ENCODE peak calls at places on chromosomes 13 and 19, in five cellular contexts. W, N, D, S and F are unnamed samples.

GRCh38 chr19:31625056-31625455 is 275.8 kb upstream of the TSHZ3 start:
- DNase-seq in W (no peak), N (no peak), D (no peak), S (no peak), F (no peak)

GRCh38 chr19:49488863-49489537 is 1.6 kb downstream of the RPL13A start:
- DNase-seq in W (no peak), N (no peak), D (no peak), S (no peak), F (no peak)

GRCh38 chr13:111491659-111492058 is 171.2 kb downstream of the TEX29 start:
- DNase-seq in W (peak; percentile 0), N (no peak), D (no peak), S (no peak), F (no peak)

GRCh38 chr19:719636-720377 is 11.1 kb downstream of the PALM start:
- DNase-seq in W (peak; percentile 58), N (no peak), D (no peak), S (no peak), F (no peak)

GRCh38 chr19:30391554-30392551 is 19.7 kb downstream of the ZNF536 start:
- DNase-seq in W (no peak), N (no peak), D (no peak), S (no peak), F (no peak)

GRCh38 chr13:95099541-95099940 is 201.7 kb downstream of the ABCC4 start:
- DNase-seq in W (no peak), N (no peak), D (no peak), S (no peak), F (peak; percentile 72)

GRCh38 chr19:911197-912033 is 1.6 kb downstream of the R3HDM4 start:
- DNase-seq in W (no peak), N (no peak), D (no peak), S (no peak), F (no peak)

GRCh38 chr19:31055454-31055853 is 293.8 kb downstream of the TSHZ3 start:
- DNase-seq in W (no peak), N (no peak), D (no peak), S (no peak), F (no peak)

GRCh38 chr13:104577029-104577820 is 1511.0 kb upstream of the SLC10A2 start:
- DNase-seq in W (no peak), N (no peak), D (no peak), S (no peak), F (no peak)

GRCh38 chr13:101231751-101232428 is 184.4 kb downstream of the NALCN start:
- DNase-seq in W (no peak), N (no peak), D (no peak), S (no peak), F (no peak)

GRCh38 chr19:3365447-3366103 is 808 bp upstream of the NFIC start:
- DNase-seq in W (peak; percentile 73), N (no peak), D (peak; percentile 30), S (no peak), F (no peak)

GRCh38 chr19:44893704-44894103 is 2.6 kb downstream of the TOMM40 start:
- DNase-seq in W (no peak), N (no peak), D (no peak), S (no peak), F (no peak)

GRCh38 chr13:44347905-44348304 is 25.7 kb upstream of the SERP2 start:
- DNase-seq in W (no peak), N (no peak), D (no peak), S (no peak), F (no peak)

GRCh38 chr13:113046883-113047244 is 58.7 kb upstream of the F7 start:
- DNase-seq in W (no peak), N (no peak), D (no peak), S (no peak), F (no peak)

GRCh38 chr19:56309511-56310185 is 5.0 kb downstream of the ZSCAN5A start:
- DNase-seq in W (no peak), N (peak; percentile 58), D (peak; percentile 58), S (no peak), F (no peak)

GRCh38 chr13:73056054-73056962 is 2.5 kb upstream of the KLF5 start:
- DNase-seq in W (no peak), N (no peak), D (peak; percentile 48), S (no peak), F (no peak)

GRCh38 chr19:53912653-53913052 is 3.6 kb downstream of the CACNG7 start:
- DNase-seq in W (no peak), N (no peak), D (no peak), S (no peak), F (no peak)

GRCh38 chr19:45766919-45767346 is 2.1 kb downstream of the SIX5 start:
- DNase-seq in W (no peak), N (no peak), D (peak; percentile 19), S (no peak), F (no peak)

GRCh38 chr19:38730470-38730730 is 13.9 kb downstream of the CAPN12 start:
- DNase-seq in W (no peak), N (no peak), D (no peak), S (no peak), F (no peak)

GRCh38 chr13:50244355-50244912 is 229.2 kb downstream of the KCNRG start:
- DNase-seq in W (no peak), N (no peak), D (no peak), S (no peak), F (no peak)

GRCh38 chr13:106331116-106331515 is 204.3 kb downstream of the EFNB2 start:
- DNase-seq in W (no peak), N (no peak), D (no peak), S (no peak), F (no peak)

GRCh38 chr13:32206097-32206740 is 108.9 kb downstream of the ZAR1L start:
- DNase-seq in W (no peak), N (no peak), D (no peak), S (no peak), F (no peak)

GRCh38 chr13:114035583-114036501 is 62.0 kb upstream of the C13orf46 start:
- DNase-seq in W (no peak), N (no peak), D (no peak), S (no peak), F (no peak)

GRCh38 chr19:3343619-3344502 is 22.5 kb upstream of the NFIC start:
- DNase-seq in W (peak; percentile 88), N (peak; percentile 38), D (peak; percentile 64), S (peak; percentile 85), F (peak; percentile 44)

GRCh38 chr19:674282-675151 is 1.7 kb upstream of the FSTL3 start:
- DNase-seq in W (no peak), N (no peak), D (no peak), S (no peak), F (no peak)

GRCh38 chr19:6026390-6026897 is 48.5 kb upstream of the RANBP3 start:
- DNase-seq in W (no peak), N (no peak), D (no peak), S (no peak), F (no peak)

GRCh38 chr19:1104452-1105216 is 840 bp downstream of the GPX4 start:
- DNase-seq in W (peak; percentile 75), N (peak; percentile 73), D (peak; percentile 81), S (no peak), F (no peak)

GRCh38 chr19:47243776-47244547 is 12.4 kb upstream of the CCDC9 start:
- DNase-seq in W (peak; percentile 94), N (peak; percentile 88), D (peak; percentile 95), S (peak; percentile 61), F (no peak)
- H3K27ac ChIP-seq in W (peak overlapping the region; percentile 71), N (peak overlapping the region; percentile 18), D (peak overlapping the region; percentile 87), S (peak overlapping the region; percentile 82), F (peak overlapping the region; percentile 97)

GRCh38 chr19:13976446-13976845 is 24.1 kb downstream of the DCAF15 start:
- DNase-seq in W (no peak), N (no peak), D (no peak), S (no peak), F (no peak)
- H3K27ac ChIP-seq in W (no peak overlapping the region), N (no peak overlapping the region), D (no peak overlapping the region), S (peak overlapping the region; percentile 11), F (no peak overlapping the region)

DNA sequence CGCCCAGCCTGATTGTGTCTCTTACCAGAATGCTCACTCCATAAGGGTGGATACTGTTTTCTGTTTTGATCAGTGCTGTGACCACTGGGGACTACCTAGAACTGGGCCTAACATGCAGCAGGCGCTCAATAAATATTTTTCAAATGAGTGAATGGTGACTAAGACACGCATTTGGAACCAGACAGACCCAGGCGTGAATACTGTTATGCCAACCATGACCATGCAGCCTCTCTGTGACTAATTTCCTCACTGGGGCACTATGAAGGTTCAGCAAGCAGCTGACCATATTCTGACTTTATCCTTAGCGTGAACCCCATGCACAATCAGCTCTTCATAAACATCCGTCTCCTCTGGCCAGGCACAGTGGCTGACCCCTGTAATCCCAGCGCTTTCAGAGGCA is 13.0 kb upstream of the SPC24 start:
- DNase-seq in W (no peak), N (no peak), D (peak; percentile 21), S (no peak), F (peak; percentile 89)
- H3K27ac ChIP-seq in W (peak overlapping the region; percentile 96), N (no peak overlapping the region), D (peak overlapping the region; percentile 53), S (peak overlapping the region; percentile 90), F (peak overlapping the region; percentile 94)

GRCh38 chr13:99086869-99087129 is 108.9 kb upstream of the DOCK9 start:
- DNase-seq in W (no peak), N (peak; percentile 55), D (no peak), S (no peak), F (no peak)
- H3K27ac ChIP-seq in W (peak overlapping the region; percentile 89), N (peak overlapping the region; percentile 93), D (peak overlapping the region; percentile 72), S (peak overlapping the region; percentile 90), F (peak overlapping the region; percentile 91)